ENCODE peak calls at places on chromosome 18, in five cellular contexts. G, X, D, M and Z are unnamed samples.

GRCh38 chr18:57833441-57834101 is 30.5 kb upstream of the ATP8B1 start:
- DNase-seq in D (peak), X (no peak), M (no peak), G (no peak), Z (peak)

GRCh38 chr18:58387716-58388115 is 241.2 kb downstream of the ALPK2 start:
- DNase-seq in G (no peak), M (no peak), D (no peak), X (no peak), Z (no peak)

GRCh38 chr18:51068111-51068510 is 38.1 kb downstream of the SMAD4 start:
- DNase-seq in D (no peak), G (no peak), M (peak), X (no peak), Z (no peak)

GRCh38 chr18:11320981-11321380 is 171.6 kb upstream of the PIEZO2 start:
- DNase-seq in D (no peak), G (peak), M (peak), X (no peak), Z (no peak)

GRCh38 chr18:37565138-37565984 is at the start of gene CELF4:
- DNase-seq in M (no peak), X (no peak), G (no peak), D (peak), Z (no peak)

GRCh38 chr18:35163736-35164532 is 76.9 kb upstream of the ZNF397 start:
- DNase-seq in X (no peak), G (no peak), M (no peak), D (no peak), Z (no peak)

GRCh38 chr18:46161721-46162421 is 57.7 kb downstream of the HAUS1 start:
- DNase-seq in G (no peak), X (no peak), M (no peak), D (no peak), Z (no peak)

GRCh38 chr18:49486617-49486958 is 446 bp downstream of the C18orf32 start:
- DNase-seq in M (no peak), D (peak), G (no peak), X (no peak), Z (no peak)

GRCh38 chr18:75173125-75173432 is 35.9 kb downstream of the PTGR3 start:
- DNase-seq in M (no peak), D (peak), X (peak), G (no peak), Z (peak)

GRCh38 chr18:80009661-80010550 is 21.5 kb upstream of the TXNL4A start:
- DNase-seq in M (peak), G (peak), D (no peak), X (no peak), Z (no peak)

GRCh38 chr18:8998481-8999217 is 103.8 kb upstream of the NDUFV2 start:
- DNase-seq in G (no peak), X (no peak), M (no peak), D (peak), Z (no peak)